ENCODE peak calls at places on chromosomes 13 and 19, in nine cellular contexts. Q is GM12865, K is progenitor cell of endocrine pancreas, V is colonic mucosa, S is neural progenitor cell, C is fibroblast of mammary gland, Y is cardiac fibroblast, O is upper lobe of left lung, D is AG09309. H is an unnamed sample.

GRCh38 chr19:16778796-16779411 is 50.3 kb upstream of the SIN3B start:
- DNase-seq in K (no peak), Y (peak), C (peak), O (peak), V (peak), D (no peak), Q (peak), S (peak), H (peak)

GRCh38 chr19:50461066-50461875 is 15.0 kb upstream of the EMC10 start:
- DNase-seq in K (peak), D (peak), C (peak), V (peak), S (peak), Q (peak), O (peak), Y (peak), H (peak)

GRCh38 chr13:29591310-29591709 is 4.2 kb downstream of the SLC7A1 start:
- DNase-seq in V (no peak), S (no peak), C (peak), Q (no peak), D (no peak), O (no peak), K (no peak), Y (peak), H (no peak)

GRCh38 chr13:64591981-64592380 is 2638.2 kb downstream of the PCDH9 start:
- DNase-seq in K (no peak), V (no peak), O (no peak), Y (peak), Q (no peak), C (peak), S (no peak), D (no peak), H (no peak)

GRCh38 chr13:71242191-71242590 is 624.8 kb downstream of the DACH1 start:
- DNase-seq in K (no peak), O (no peak), Q (no peak), V (no peak), S (peak), D (no peak), C (no peak), Y (peak), H (peak)

GRCh38 chr19:1241417-1242095 is at the start of gene ATP5F1D:
- DNase-seq in V (peak), Q (peak), K (peak), Y (peak), C (peak), O (peak), S (peak), D (peak), H (peak)

GRCh38 chr13:30143671-30144400 is 163.5 kb downstream of the KATNAL1 start:
- DNase-seq in O (no peak), K (no peak), V (no peak), Q (peak), D (no peak), C (peak), Y (peak), S (no peak), H (no peak)

GRCh38 chr13:76556632-76557031 is 329.6 kb downstream of the KCTD12 start:
- DNase-seq in K (no peak), C (no peak), V (no peak), S (no peak), Q (peak), O (no peak), Y (no peak), D (no peak), H (no peak)

GRCh38 chr13:72530471-72530870 is 197.0 kb downstream of the MZT1 start:
- DNase-seq in Q (no peak), K (no peak), C (no peak), Y (peak), O (no peak), S (no peak), V (no peak), D (no peak), H (no peak)

GRCh38 chr19:3607398-3608078 is 863 bp upstream of the TBXA2R start:
- DNase-seq in Q (no peak), O (peak), V (peak), D (no peak), K (no peak), S (peak), C (peak), Y (peak), H (no peak)

GRCh38 chr13:64675256-64675892 is 2554.8 kb downstream of the PCDH9 start:
- DNase-seq in S (no peak), Q (no peak), C (peak), Y (peak), D (no peak), V (no peak), O (no peak), K (no peak), H (no peak)

GRCh38 chr19:35907377-35907745 is 734 bp downstream of the TYROBP start:
- DNase-seq in V (no peak), K (no peak), O (no peak), Y (no peak), D (no peak), Q (no peak), S (no peak), C (no peak), H (no peak)

GRCh38 chr13:22506286-22506685 is 674.5 kb upstream of the SGCG start:
- DNase-seq in S (peak), C (no peak), Y (no peak), V (no peak), Q (no peak), K (no peak), D (no peak), O (no peak), H (no peak)

GRCh38 chr13:33744589-33745369 is 73.2 kb upstream of the RFC3 start:
- DNase-seq in C (no peak), D (no peak), O (peak), Y (no peak), K (no peak), S (no peak), Q (peak), V (no peak), H (peak)

GRCh38 chr19:7908078-7908699 is 4.5 kb downstream of the MAP2K7 start:
- DNase-seq in O (no peak), Q (no peak), C (no peak), Y (no peak), D (no peak), S (no peak), V (no peak), K (no peak), H (no peak)

GRCh38 chr19:45664575-45664974 is 3.4 kb upstream of the GIPR start:
- DNase-seq in C (peak), V (no peak), S (no peak), Q (no peak), O (no peak), Y (no peak), K (no peak), D (no peak), H (no peak)

GRCh38 chr19:30314805-30315155 is 57.4 kb upstream of the ZNF536 start:
- DNase-seq in S (no peak), D (no peak), O (no peak), K (no peak), Q (no peak), C (no peak), Y (no peak), V (no peak), H (no peak)

GRCh38 chr13:75250526-75251183 is 231.3 kb downstream of the TBC1D4 start:
- DNase-seq in C (peak), S (no peak), D (no peak), V (no peak), O (no peak), Y (peak), K (no peak), Q (no peak), H (no peak)

GRCh38 chr19:30359936-30360335 is 12.2 kb upstream of the ZNF536 start:
- DNase-seq in V (no peak), D (no peak), C (no peak), O (peak), S (no peak), Y (no peak), Q (no peak), K (no peak), H (no peak)

GRCh38 chr19:34994643-34995471 is 5.3 kb upstream of the GRAMD1A start:
- DNase-seq in V (peak), Y (peak), S (no peak), O (peak), D (no peak), C (no peak), K (no peak), Q (no peak), H (no peak)

GRCh38 chr13:36133950-36134349 is 2.8 kb upstream of the DCLK1 start:
- DNase-seq in V (no peak), S (no peak), C (no peak), D (no peak), O (no peak), Q (no peak), Y (no peak), K (no peak), H (peak)

GRCh38 chr19:33448159-33448516 is 73.5 kb downstream of the PEPD start:
- DNase-seq in V (no peak), K (no peak), C (no peak), Y (no peak), D (no peak), S (no peak), O (no peak), Q (no peak), H (no peak)

GRCh38 chr13:110645750-110646149 is 30.4 kb downstream of the NAXD start:
- DNase-seq in D (no peak), C (no peak), O (no peak), Q (no peak), S (no peak), K (no peak), Y (no peak), V (no peak), H (no peak)

GRCh38 chr13:32284927-32285632 is 30.1 kb downstream of the ZAR1L start:
- DNase-seq in V (no peak), K (no peak), Q (no peak), Y (peak), S (peak), D (peak), O (no peak), C (peak), H (peak)

GRCh38 chr13:95660981-95661581 is 15.9 kb upstream of the DNAJC3 start:
- DNase-seq in Y (peak), K (no peak), V (no peak), O (no peak), C (peak), S (peak), Q (peak), D (no peak), H (peak)

GRCh38 chr13:113472355-113473025 is 18.0 kb downstream of the DCUN1D2 start:
- DNase-seq in Y (no peak), S (no peak), D (no peak), K (no peak), Q (no peak), V (no peak), C (no peak), O (no peak), H (no peak)
- TF ChIP-seq CTCF in Y (no peak), S (no peak), D (no peak), K (no peak), Q (no peak), V (no peak), C (no peak), O (no peak), H (no peak)

GRCh38 chr19:9498183-9498902 is at the start of gene ZNF560:
- DNase-seq in Q (no peak), Y (peak), V (no peak), S (no peak), K (no peak), C (peak), D (no peak), O (no peak), H (peak)
- TF ChIP-seq CTCF in Q (no peak), Y (peak), V (no peak), S (peak), K (no peak), C (peak), D (peak), O (no peak), H (peak)

DNA sequence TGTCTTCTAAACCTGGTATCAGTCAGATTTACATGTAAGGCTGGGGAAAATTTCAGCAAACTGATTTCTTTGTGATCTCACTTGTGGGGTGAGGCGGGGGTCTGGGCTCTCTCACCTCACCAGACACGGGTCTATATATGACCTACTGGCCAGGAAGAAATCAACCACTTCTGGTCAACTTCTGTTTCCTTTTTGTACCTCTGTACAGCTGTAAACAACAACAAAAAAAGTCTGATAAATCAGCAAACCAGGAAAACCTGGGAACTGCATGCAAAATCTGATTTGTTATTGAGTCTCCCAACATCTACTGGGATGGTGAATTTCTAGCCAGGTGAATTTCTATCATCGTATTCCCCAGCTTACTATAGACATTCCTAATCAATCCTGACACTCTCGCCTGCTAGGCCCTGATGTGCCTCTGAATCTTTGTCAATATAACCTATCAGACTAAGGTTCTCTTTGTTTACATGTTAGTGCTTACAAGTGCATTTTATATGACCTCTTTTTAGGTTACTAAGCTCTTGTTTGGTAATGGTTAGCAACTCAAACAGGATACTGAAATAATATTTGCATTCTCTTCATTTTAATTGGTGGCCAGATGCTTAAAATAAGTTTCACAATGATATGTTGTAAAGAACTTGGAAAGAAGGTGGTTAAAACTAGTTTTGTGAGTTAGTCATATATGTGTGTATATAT is 77.7 kb downstream of the LRRC63 start:
- DNase-seq in D (no peak), V (no peak), K (no peak), S (no peak), Q (peak), Y (no peak), C (no peak), O (no peak), H (no peak)
- TF ChIP-seq CTCF in D (no peak), V (no peak), K (no peak), S (no peak), Q (no peak), Y (no peak), C (no peak), O (no peak), H (no peak)

GRCh38 chr13:27713767-27714166 is 78.5 kb upstream of the GSX1 start:
- DNase-seq in D (no peak), K (no peak), C (no peak), Y (no peak), V (no peak), O (no peak), Q (no peak), S (no peak), H (no peak)

GRCh38 chr13:27709779-27710178 is 82.5 kb upstream of the GSX1 start:
- DNase-seq in C (no peak), S (no peak), V (no peak), Y (no peak), Q (no peak), K (no peak), O (no peak), D (no peak), H (no peak)

GRCh38 chr13:27708325-27708724 is 84.0 kb upstream of the GSX1 start:
- DNase-seq in K (no peak), O (no peak), Y (no peak), Q (no peak), S (no peak), V (no peak), C (no peak), D (no peak), H (no peak)

GRCh38 chr13:27712421-27712820 is 79.9 kb upstream of the GSX1 start:
- DNase-seq in O (peak), S (no peak), Q (no peak), Y (peak), V (no peak), C (peak), D (no peak), K (no peak), H (peak)
- TF ChIP-seq CTCF in O (peak), S (peak), Q (peak), Y (no peak), V (no peak), C (peak), D (peak), K (peak), H (peak)

GRCh38 chr13:94656766-94657165 is 55.1 kb downstream of the GPR180 start:
- DNase-seq in Q (peak), V (no peak), S (no peak), D (peak), C (peak), O (no peak), Y (peak), K (no peak), H (peak)
- TF ChIP-seq CTCF in Q (no peak), V (no peak), S (no peak), D (peak), C (no peak), O (no peak), Y (peak), K (no peak), H (no peak)

DNA sequence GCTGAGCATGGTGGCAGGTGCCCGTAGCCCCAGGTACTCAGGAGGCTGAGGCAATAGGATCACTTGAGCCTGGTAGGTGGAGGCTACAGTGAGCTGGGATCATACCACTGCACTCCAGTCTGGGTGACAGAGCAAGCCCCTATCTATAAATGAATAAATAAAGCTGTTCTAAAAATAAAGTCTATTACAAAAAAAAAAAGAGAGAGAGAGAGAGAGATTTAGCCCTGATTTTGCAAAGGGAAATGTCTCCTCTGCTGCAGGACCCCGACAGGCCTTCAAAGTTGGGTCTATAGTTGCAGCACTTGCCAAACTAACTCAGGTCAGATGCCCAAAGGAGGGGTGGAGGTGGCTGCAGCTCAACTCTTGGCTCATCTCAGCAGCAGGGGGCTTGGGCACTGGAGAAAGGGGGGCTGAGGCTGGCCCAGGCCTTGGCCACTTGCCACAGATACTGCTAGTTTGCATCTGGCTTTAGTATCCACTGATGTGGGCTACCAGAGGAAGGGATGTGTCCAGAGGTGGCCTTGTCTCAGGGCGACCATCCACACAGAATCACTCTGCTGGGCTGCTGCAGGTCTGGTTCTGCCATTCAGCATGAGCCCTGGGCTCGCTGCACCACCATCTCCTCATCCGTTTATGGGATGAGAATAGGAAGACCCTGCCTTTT is 30.8 kb upstream of the AKT2 start:
- DNase-seq in K (no peak), S (no peak), C (no peak), Q (no peak), V (no peak), O (no peak), D (no peak), Y (no peak), H (peak)
- TF ChIP-seq CTCF in K (no peak), S (no peak), C (no peak), Q (no peak), V (no peak), O (no peak), D (no peak), Y (no peak), H (no peak)

GRCh38 chr13:101144808-101145419 is 271.4 kb downstream of the NALCN start:
- DNase-seq in Y (peak), K (no peak), O (no peak), V (no peak), D (no peak), S (peak), Q (peak), C (peak), H (peak)
- TF ChIP-seq CTCF in Y (peak), K (peak), O (peak), V (peak), D (peak), S (peak), Q (peak), C (peak), H (peak)